ENCODE peak calls at places on chromosomes 5 and 9, in six cellular contexts. One of them, this sample, is unnamed.

GRCh38 chr5:32172908-32173393 is 1.2 kb downstream of the GOLPH3 start:
- DNase-seq in NCI-H510A treated with DMSO at 0.1 percent for 48 hours: peak
- DNase-seq in right lobe of liver: no peak
- DNase-seq in activated T-helper 9 cell treated with anti-CD3 and anti-CD28 coated beads, Interleukin-2, amount 50 U/mL, for 16 hours: no peak
- DNase-seq in fibroblast of lung: peak
- DNase-seq in fibroblast of the aortic adventitia: no peak
- DNase-seq in this sample: no peak

GRCh38 chr9:37283730-37284235 is 138.7 kb upstream of the GRHPR start:
- DNase-seq in activated T-helper 9 cell treated with anti-CD3 and anti-CD28 coated beads, Interleukin-2, amount 50 U/mL, for 16 hours: no peak
- DNase-seq in NCI-H510A treated with DMSO at 0.1 percent for 48 hours: no peak
- DNase-seq in fibroblast of the aortic adventitia: peak
- DNase-seq in right lobe of liver: no peak
- DNase-seq in fibroblast of lung: peak
- DNase-seq in this sample: no peak

GRCh38 chr9:32426278-32426939 is 42.0 kb downstream of the ACO1 start:
- DNase-seq in activated T-helper 9 cell treated with anti-CD3 and anti-CD28 coated beads, Interleukin-2, amount 50 U/mL, for 16 hours: no peak
- DNase-seq in NCI-H510A treated with DMSO at 0.1 percent for 48 hours: no peak
- DNase-seq in fibroblast of lung: peak
- DNase-seq in right lobe of liver: peak
- DNase-seq in fibroblast of the aortic adventitia: peak
- DNase-seq in this sample: peak

GRCh38 chr5:76831108-76831447 is 12.2 kb downstream of the F2RL1 start:
- DNase-seq in activated T-helper 9 cell treated with anti-CD3 and anti-CD28 coated beads, Interleukin-2, amount 50 U/mL, for 16 hours: no peak
- DNase-seq in fibroblast of lung: peak
- DNase-seq in NCI-H510A treated with DMSO at 0.1 percent for 48 hours: no peak
- DNase-seq in right lobe of liver: no peak
- DNase-seq in fibroblast of the aortic adventitia: peak
- DNase-seq in this sample: no peak

GRCh38 chr5:124043456-124043855 is 531.5 kb downstream of the CSNK1G3 start:
- DNase-seq in fibroblast of lung: no peak
- DNase-seq in right lobe of liver: no peak
- DNase-seq in NCI-H510A treated with DMSO at 0.1 percent for 48 hours: no peak
- DNase-seq in fibroblast of the aortic adventitia: no peak
- DNase-seq in activated T-helper 9 cell treated with anti-CD3 and anti-CD28 coated beads, Interleukin-2, amount 50 U/mL, for 16 hours: no peak
- DNase-seq in this sample: peak

GRCh38 chr5:58458851-58459275 is 1.0 kb downstream of the PLK2 start:
- DNase-seq in NCI-H510A treated with DMSO at 0.1 percent for 48 hours: peak
- DNase-seq in right lobe of liver: no peak
- DNase-seq in fibroblast of the aortic adventitia: no peak
- DNase-seq in activated T-helper 9 cell treated with anti-CD3 and anti-CD28 coated beads, Interleukin-2, amount 50 U/mL, for 16 hours: no peak
- DNase-seq in fibroblast of lung: peak
- DNase-seq in this sample: peak

GRCh38 chr5:168159425-168159824 is 132.0 kb upstream of the WWC1 start:
- DNase-seq in NCI-H510A treated with DMSO at 0.1 percent for 48 hours: no peak
- DNase-seq in fibroblast of the aortic adventitia: no peak
- DNase-seq in activated T-helper 9 cell treated with anti-CD3 and anti-CD28 coated beads, Interleukin-2, amount 50 U/mL, for 16 hours: no peak
- DNase-seq in right lobe of liver: no peak
- DNase-seq in fibroblast of lung: no peak
- DNase-seq in this sample: peak

GRCh38 chr9:34382879-34383278 is 6.2 kb upstream of the MYORG start:
- DNase-seq in right lobe of liver: no peak
- DNase-seq in fibroblast of the aortic adventitia: no peak
- DNase-seq in fibroblast of lung: no peak
- DNase-seq in activated T-helper 9 cell treated with anti-CD3 and anti-CD28 coated beads, Interleukin-2, amount 50 U/mL, for 16 hours: no peak
- DNase-seq in NCI-H510A treated with DMSO at 0.1 percent for 48 hours: no peak
- DNase-seq in this sample: no peak

GRCh38 chr9:130471411-130472183 is 26.8 kb downstream of the ASS1 start:
- DNase-seq in right lobe of liver: no peak
- DNase-seq in fibroblast of lung: no peak
- DNase-seq in NCI-H510A treated with DMSO at 0.1 percent for 48 hours: no peak
- DNase-seq in activated T-helper 9 cell treated with anti-CD3 and anti-CD28 coated beads, Interleukin-2, amount 50 U/mL, for 16 hours: no peak
- DNase-seq in fibroblast of the aortic adventitia: no peak
- DNase-seq in this sample: no peak

GRCh38 chr5:78776637-78777036 is 128.1 kb upstream of the LHFPL2 start:
- DNase-seq in activated T-helper 9 cell treated with anti-CD3 and anti-CD28 coated beads, Interleukin-2, amount 50 U/mL, for 16 hours: no peak
- DNase-seq in fibroblast of lung: peak
- DNase-seq in fibroblast of the aortic adventitia: peak
- DNase-seq in NCI-H510A treated with DMSO at 0.1 percent for 48 hours: no peak
- DNase-seq in right lobe of liver: no peak
- DNase-seq in this sample: no peak

GRCh38 chr9:18587988-18588387 is 114.0 kb downstream of the ADAMTSL1 start:
- DNase-seq in activated T-helper 9 cell treated with anti-CD3 and anti-CD28 coated beads, Interleukin-2, amount 50 U/mL, for 16 hours: no peak
- DNase-seq in fibroblast of lung: peak
- DNase-seq in right lobe of liver: no peak
- DNase-seq in fibroblast of the aortic adventitia: peak
- DNase-seq in NCI-H510A treated with DMSO at 0.1 percent for 48 hours: no peak
- DNase-seq in this sample: no peak

GRCh38 chr5:36079200-36079761 is 12.6 kb upstream of the UGT3A2 start:
- DNase-seq in activated T-helper 9 cell treated with anti-CD3 and anti-CD28 coated beads, Interleukin-2, amount 50 U/mL, for 16 hours: no peak
- DNase-seq in NCI-H510A treated with DMSO at 0.1 percent for 48 hours: peak
- DNase-seq in fibroblast of lung: peak
- DNase-seq in fibroblast of the aortic adventitia: peak
- DNase-seq in right lobe of liver: no peak
- DNase-seq in this sample: peak

GRCh38 chr9:94002316-94003140 is 47.4 kb upstream of the BARX1 start:
- DNase-seq in NCI-H510A treated with DMSO at 0.1 percent for 48 hours: peak
- DNase-seq in activated T-helper 9 cell treated with anti-CD3 and anti-CD28 coated beads, Interleukin-2, amount 50 U/mL, for 16 hours: no peak
- DNase-seq in fibroblast of the aortic adventitia: peak
- DNase-seq in fibroblast of lung: peak
- DNase-seq in right lobe of liver: no peak
- DNase-seq in this sample: peak

GRCh38 chr5:100517301-100517974 is 17.7 kb upstream of the FAM174A start:
- DNase-seq in NCI-H510A treated with DMSO at 0.1 percent for 48 hours: peak
- DNase-seq in fibroblast of lung: no peak
- DNase-seq in activated T-helper 9 cell treated with anti-CD3 and anti-CD28 coated beads, Interleukin-2, amount 50 U/mL, for 16 hours: no peak
- DNase-seq in fibroblast of the aortic adventitia: no peak
- DNase-seq in right lobe of liver: no peak
- DNase-seq in this sample: peak

GRCh38 chr5:4480528-4481404 is 659.4 kb upstream of the ADAMTS16 start:
- DNase-seq in NCI-H510A treated with DMSO at 0.1 percent for 48 hours: peak
- DNase-seq in activated T-helper 9 cell treated with anti-CD3 and anti-CD28 coated beads, Interleukin-2, amount 50 U/mL, for 16 hours: no peak
- DNase-seq in fibroblast of lung: no peak
- DNase-seq in fibroblast of the aortic adventitia: no peak
- DNase-seq in right lobe of liver: no peak
- DNase-seq in this sample: no peak

GRCh38 chr9:14096182-14096922 is 217.6 kb downstream of the NFIB start:
- DNase-seq in fibroblast of the aortic adventitia: peak
- DNase-seq in fibroblast of lung: peak
- DNase-seq in NCI-H510A treated with DMSO at 0.1 percent for 48 hours: peak
- DNase-seq in activated T-helper 9 cell treated with anti-CD3 and anti-CD28 coated beads, Interleukin-2, amount 50 U/mL, for 16 hours: no peak
- DNase-seq in right lobe of liver: no peak
- DNase-seq in this sample: no peak

GRCh38 chr9:135300346-135301141 is 179.0 kb upstream of the PPP1R26 start:
- DNase-seq in fibroblast of the aortic adventitia: no peak
- DNase-seq in NCI-H510A treated with DMSO at 0.1 percent for 48 hours: no peak
- DNase-seq in activated T-helper 9 cell treated with anti-CD3 and anti-CD28 coated beads, Interleukin-2, amount 50 U/mL, for 16 hours: no peak
- DNase-seq in fibroblast of lung: no peak
- DNase-seq in right lobe of liver: no peak
- DNase-seq in this sample: peak

GRCh38 chr9:127406799-127407504 is 10.0 kb downstream of the SLC2A8 start:
- DNase-seq in fibroblast of the aortic adventitia: no peak
- DNase-seq in fibroblast of lung: no peak
- DNase-seq in activated T-helper 9 cell treated with anti-CD3 and anti-CD28 coated beads, Interleukin-2, amount 50 U/mL, for 16 hours: no peak
- DNase-seq in NCI-H510A treated with DMSO at 0.1 percent for 48 hours: no peak
- DNase-seq in right lobe of liver: no peak
- DNase-seq in this sample: no peak

GRCh38 chr5:89098199-89098756 is 215.3 kb upstream of the MEF2C start:
- DNase-seq in fibroblast of lung: no peak
- DNase-seq in NCI-H510A treated with DMSO at 0.1 percent for 48 hours: no peak
- DNase-seq in activated T-helper 9 cell treated with anti-CD3 and anti-CD28 coated beads, Interleukin-2, amount 50 U/mL, for 16 hours: no peak
- DNase-seq in right lobe of liver: no peak
- DNase-seq in fibroblast of the aortic adventitia: no peak
- DNase-seq in this sample: no peak

GRCh38 chr9:89821081-89821480 is 216.3 kb downstream of the GADD45G start:
- DNase-seq in activated T-helper 9 cell treated with anti-CD3 and anti-CD28 coated beads, Interleukin-2, amount 50 U/mL, for 16 hours: no peak
- DNase-seq in fibroblast of the aortic adventitia: no peak
- DNase-seq in fibroblast of lung: peak
- DNase-seq in NCI-H510A treated with DMSO at 0.1 percent for 48 hours: no peak
- DNase-seq in right lobe of liver: no peak
- DNase-seq in this sample: no peak

GRCh38 chr9:122684851-122685250 is 9.9 kb downstream of the OR1L3 start:
- DNase-seq in right lobe of liver: no peak
- DNase-seq in activated T-helper 9 cell treated with anti-CD3 and anti-CD28 coated beads, Interleukin-2, amount 50 U/mL, for 16 hours: no peak
- DNase-seq in fibroblast of lung: no peak
- DNase-seq in fibroblast of the aortic adventitia: no peak
- DNase-seq in NCI-H510A treated with DMSO at 0.1 percent for 48 hours: no peak
- DNase-seq in this sample: no peak

GRCh38 chr5:84287964-84288363 is 96.7 kb downstream of the EDIL3 start:
- DNase-seq in fibroblast of lung: peak
- DNase-seq in fibroblast of the aortic adventitia: peak
- DNase-seq in NCI-H510A treated with DMSO at 0.1 percent for 48 hours: no peak
- DNase-seq in activated T-helper 9 cell treated with anti-CD3 and anti-CD28 coated beads, Interleukin-2, amount 50 U/mL, for 16 hours: no peak
- DNase-seq in right lobe of liver: no peak
- DNase-seq in this sample: no peak

This sample was measured in small intestine.